ENCODE peak calls at places on chromosomes 5 and 9, in four cellular contexts. One of them, this sample, is unnamed.

GRCh38 chr5:142289708-142290573 is 34.9 kb downstream of the SPRY4 start:
- DNase-seq in H1: no peak
- DNase-seq in HepG2: no peak
- DNase-seq in GM12878: no peak
- DNase-seq in this sample: peak

GRCh38 chr9:79189511-79189924 is 382.2 kb upstream of the TLE4 start:
- DNase-seq in H1: no peak
- DNase-seq in HepG2: no peak
- DNase-seq in GM12878: no peak
- DNase-seq in this sample: no peak

GRCh38 chr9:72894342-72894741 is 58.5 kb downstream of the ALDH1A1 start:
- DNase-seq in H1: no peak
- DNase-seq in HepG2: no peak
- DNase-seq in GM12878: no peak
- DNase-seq in this sample: no peak

GRCh38 chr9:16870606-16871357 is at the start of gene BNC2:
- DNase-seq in H1: peak
- DNase-seq in HepG2: no peak
- DNase-seq in GM12878: no peak
- DNase-seq in this sample: no peak

GRCh38 chr5:181189363-181189961 is 15.5 kb downstream of the TRIM7 start:
- DNase-seq in H1: no peak
- DNase-seq in HepG2: no peak
- DNase-seq in GM12878: no peak
- DNase-seq in this sample: no peak

GRCh38 chr9:106953166-106953565 is 90.2 kb downstream of the ZNF462 start:
- DNase-seq in H1: no peak
- DNase-seq in HepG2: no peak
- DNase-seq in GM12878: no peak
- DNase-seq in this sample: no peak

GRCh38 chr9:108259917-108260675 is 595.7 kb downstream of the ACTL7B start:
- DNase-seq in H1: no peak
- DNase-seq in HepG2: no peak
- DNase-seq in GM12878: no peak
- DNase-seq in this sample: no peak

GRCh38 chr5:78569441-78569840 is 79.1 kb downstream of the LHFPL2 start:
- DNase-seq in H1: no peak
- DNase-seq in HepG2: no peak
- DNase-seq in GM12878: no peak
- DNase-seq in this sample: no peak

GRCh38 chr5:84382363-84383295 is 2.1 kb downstream of the EDIL3 start:
- DNase-seq in H1: peak
- DNase-seq in HepG2: no peak
- DNase-seq in GM12878: no peak
- DNase-seq in this sample: no peak

GRCh38 chr5:145341842-145342241 is 493.3 kb downstream of the PRELID2 start:
- DNase-seq in H1: no peak
- DNase-seq in HepG2: no peak
- DNase-seq in GM12878: no peak
- DNase-seq in this sample: no peak

GRCh38 chr5:119274024-119274766 is 81.6 kb upstream of the TNFAIP8 start:
- DNase-seq in H1: no peak
- DNase-seq in HepG2: peak
- DNase-seq in GM12878: no peak
- DNase-seq in this sample: no peak

GRCh38 chr5:174243904-174244303 is 198.4 kb downstream of the NSG2 start:
- DNase-seq in H1: no peak
- DNase-seq in HepG2: no peak
- DNase-seq in GM12878: no peak
- DNase-seq in this sample: no peak

GRCh38 chr5:10559883-10560282 is 4.0 kb upstream of the ANKRD33B start:
- DNase-seq in H1: no peak
- DNase-seq in HepG2: no peak
- DNase-seq in GM12878: no peak
- DNase-seq in this sample: no peak

GRCh38 chr5:118984602-118985001 is 3.7 kb downstream of the DTWD2 start:
- DNase-seq in H1: no peak
- DNase-seq in HepG2: no peak
- DNase-seq in GM12878: no peak
- DNase-seq in this sample: no peak

GRCh38 chr5:41519801-41520200 is 9.4 kb upstream of the PLCXD3 start:
- DNase-seq in H1: no peak
- DNase-seq in HepG2: no peak
- DNase-seq in GM12878: no peak
- DNase-seq in this sample: no peak

GRCh38 chr5:169168288-169168687 is 132.7 kb downstream of the SLIT3 start:
- DNase-seq in H1: no peak
- DNase-seq in HepG2: no peak
- DNase-seq in GM12878: no peak
- DNase-seq in this sample: no peak

GRCh38 chr9:96203867-96204412 is 98.0 kb downstream of the HSD17B3 start:
- DNase-seq in H1: no peak
- DNase-seq in HepG2: no peak
- DNase-seq in GM12878: no peak
- DNase-seq in this sample: no peak

GRCh38 chr9:92962303-92962649 is 15.0 kb downstream of the FGD3 start:
- DNase-seq in H1: no peak
- DNase-seq in HepG2: no peak
- DNase-seq in GM12878: no peak
- DNase-seq in this sample: no peak

GRCh38 chr5:82793808-82794419 is 283.3 kb downstream of the TMEM167A start:
- DNase-seq in H1: peak
- DNase-seq in HepG2: peak
- DNase-seq in GM12878: no peak
- DNase-seq in this sample: peak

GRCh38 chr9:123191260-123191659 is 77.1 kb downstream of the STRBP start:
- DNase-seq in H1: no peak
- DNase-seq in HepG2: no peak
- DNase-seq in GM12878: no peak
- DNase-seq in this sample: no peak

GRCh38 chr9:136525841-136526499 is 19.9 kb downstream of the NOTCH1 start:
- DNase-seq in H1: no peak
- DNase-seq in HepG2: peak
- DNase-seq in GM12878: no peak
- DNase-seq in this sample: no peak

GRCh38 chr9:128912270-128912853 is 8.4 kb upstream of the PHYHD1 start:
- DNase-seq in H1: no peak
- DNase-seq in HepG2: peak
- DNase-seq in GM12878: no peak
- DNase-seq in this sample: no peak
- TF ChIP-seq TAF1 in H1: peak
- TF ChIP-seq TAF1 in HepG2: no peak
- TF ChIP-seq TAF1 in GM12878: no peak
- TF ChIP-seq TAF1 in this sample: no peak

GRCh38 chr5:66343370-66344071 is 199.4 kb downstream of the SREK1 start:
- DNase-seq in H1: no peak
- DNase-seq in HepG2: no peak
- DNase-seq in GM12878: no peak
- DNase-seq in this sample: no peak
- TF ChIP-seq ATF3 in H1: no peak
- TF ChIP-seq ATF3 in HepG2: no peak
- TF ChIP-seq ATF3 in GM12878: no peak
- TF ChIP-seq ATF3 in this sample: no peak

GRCh38 chr5:8633259-8633658 is 764.3 kb downstream of the MTRR start:
- DNase-seq in H1: no peak
- DNase-seq in HepG2: no peak
- DNase-seq in GM12878: no peak
- DNase-seq in this sample: no peak
- TF ChIP-seq TAF1 in H1: no peak
- TF ChIP-seq TAF1 in HepG2: no peak
- TF ChIP-seq TAF1 in GM12878: no peak
- TF ChIP-seq TAF1 in this sample: no peak

DNA sequence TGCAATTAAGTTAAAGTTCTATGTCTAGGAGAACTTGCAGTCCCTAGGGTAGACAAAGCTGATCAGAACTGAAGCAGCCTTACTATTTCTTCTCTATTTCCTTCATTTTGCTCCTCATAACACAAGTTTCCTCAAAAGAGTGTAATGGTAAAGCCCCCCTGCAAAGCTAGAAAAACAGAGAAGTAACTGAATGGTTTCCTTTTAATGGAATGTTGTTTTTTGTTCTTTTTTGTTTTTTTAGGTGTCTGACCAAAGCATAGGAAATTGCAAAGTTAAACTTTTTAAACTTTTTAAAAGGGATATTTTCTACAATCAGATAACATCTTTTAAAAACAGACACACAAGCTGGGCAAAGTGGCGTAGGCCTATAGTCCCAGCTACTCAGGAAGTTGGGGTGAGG is 145.7 kb downstream of the TLE1 start:
- DNase-seq in H1: no peak
- DNase-seq in HepG2: no peak
- DNase-seq in GM12878: no peak
- DNase-seq in this sample: no peak
- TF ChIP-seq ATF3 in H1: no peak
- TF ChIP-seq ATF3 in HepG2: no peak
- TF ChIP-seq ATF3 in GM12878: no peak
- TF ChIP-seq ATF3 in this sample: no peak

GRCh38 chr9:27110181-27110580 is 1.2 kb downstream of the TEK start:
- DNase-seq in H1: no peak
- DNase-seq in HepG2: no peak
- DNase-seq in GM12878: no peak
- DNase-seq in this sample: no peak
- TF ChIP-seq TAF1 in H1: no peak
- TF ChIP-seq TAF1 in HepG2: no peak
- TF ChIP-seq TAF1 in GM12878: no peak
- TF ChIP-seq TAF1 in this sample: no peak

DNA sequence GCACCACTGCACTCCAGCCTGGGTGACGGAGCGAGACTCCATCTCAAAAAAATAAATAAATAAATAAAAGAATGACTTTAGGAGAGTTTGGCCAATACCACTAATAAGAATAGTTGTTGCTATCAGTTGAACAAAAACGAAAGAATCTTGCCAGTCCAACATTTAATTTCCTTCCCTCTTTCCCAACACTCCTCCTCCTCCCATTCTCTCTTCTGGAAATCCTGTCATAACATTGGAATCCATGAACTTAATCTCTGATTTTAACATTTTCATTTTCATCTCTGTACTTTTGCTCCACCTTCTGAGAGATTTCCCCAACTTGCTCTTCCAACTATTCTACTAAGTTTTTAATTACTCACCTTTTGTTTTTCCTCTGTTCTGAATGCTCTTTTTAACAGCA is 42.8 kb upstream of the CDK20 start:
- DNase-seq in H1: no peak
- DNase-seq in HepG2: no peak
- DNase-seq in GM12878: no peak
- DNase-seq in this sample: no peak
- TF ChIP-seq ATF3 in H1: no peak
- TF ChIP-seq ATF3 in HepG2: no peak
- TF ChIP-seq ATF3 in GM12878: no peak
- TF ChIP-seq ATF3 in this sample: no peak

GRCh38 chr5:139494256-139494655 is 11.7 kb upstream of the STING1 start:
- DNase-seq in H1: no peak
- DNase-seq in HepG2: no peak
- DNase-seq in GM12878: no peak
- DNase-seq in this sample: no peak

GRCh38 chr5:139482050-139482889 is at the start of gene STING1:
- DNase-seq in H1: no peak
- DNase-seq in HepG2: peak
- DNase-seq in GM12878: peak
- DNase-seq in this sample: peak

GRCh38 chr5:139492700-139493192 is 10.2 kb upstream of the STING1 start:
- DNase-seq in H1: no peak
- DNase-seq in HepG2: no peak
- DNase-seq in GM12878: no peak
- DNase-seq in this sample: no peak

GRCh38 chr5:139486201-139486600 is 3.6 kb upstream of the STING1 start:
- DNase-seq in H1: peak
- DNase-seq in HepG2: no peak
- DNase-seq in GM12878: no peak
- DNase-seq in this sample: peak

DNA sequence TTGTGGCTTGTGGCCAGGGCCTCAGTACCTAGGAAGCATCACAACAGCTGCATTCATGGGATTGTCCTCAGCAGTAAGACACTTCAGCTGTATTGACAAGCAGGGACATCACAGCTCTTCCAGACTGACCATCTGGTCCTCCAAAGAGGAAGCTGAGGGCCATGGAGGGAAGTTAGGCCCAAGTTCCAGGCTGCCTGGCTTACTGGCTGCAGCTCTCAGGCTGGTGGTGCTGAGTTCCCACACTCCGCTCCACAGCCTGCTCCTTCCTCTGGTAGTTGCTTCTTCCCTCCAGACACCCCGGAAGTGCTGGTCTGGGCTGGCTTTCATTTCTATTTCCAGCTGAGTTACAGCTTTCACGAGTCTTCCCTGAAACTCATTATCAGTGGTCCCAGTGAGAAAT is 5.7 kb upstream of the STING1 start:
- DNase-seq in H1: no peak
- DNase-seq in HepG2: no peak
- DNase-seq in GM12878: no peak
- DNase-seq in this sample: no peak
- TF ChIP-seq TAF1 in H1: no peak
- TF ChIP-seq TAF1 in HepG2: no peak
- TF ChIP-seq TAF1 in GM12878: no peak
- TF ChIP-seq TAF1 in this sample: no peak